ENCODE peak calls at places on chromosomes 11 and 22, in ten cellular contexts. Y is BJ, A is transverse colon, T is lower leg skin, O is cardiac muscle cell, Q is heart left ventricle, M is NB4, N is bronchial epithelial cell, I is adrenal gland, R is fibroblast of villous mesenchyme. G is an unnamed sample.

GRCh38 chr22:49955581-49956417 is 4.8 kb upstream of the PIM3 start:
- DNase-seq in Y (no peak), A (peak), T (no peak), O (no peak), Q (no peak), M (no peak), N (no peak), I (no peak), R (no peak), G (no peak)

GRCh38 chr11:86442827-86443226 is 68.1 kb downstream of the CCDC81 start:
- DNase-seq in Y (no peak), A (no peak), T (no peak), O (no peak), Q (no peak), M (no peak), N (no peak), I (no peak), R (no peak), G (no peak)

GRCh38 chr11:59176330-59176729 is 4.4 kb downstream of the DTX4 start:
- DNase-seq in Y (no peak), A (no peak), T (no peak), O (no peak), Q (no peak), M (no peak), N (no peak), I (no peak), R (no peak), G (no peak)

GRCh38 chr11:91981995-91982394 is 242.6 kb upstream of the FAT3 start:
- DNase-seq in Y (peak), A (peak), T (no peak), O (no peak), Q (no peak), M (no peak), N (peak), I (peak), R (peak), G (peak)

GRCh38 chr22:19992481-19992911 is 24.1 kb downstream of the ARVCF start:
- DNase-seq in Y (no peak), A (no peak), T (no peak), O (no peak), Q (peak), M (no peak), N (no peak), I (no peak), R (no peak), G (no peak)

GRCh38 chr11:73784734-73785133 is 2.9 kb upstream of the MRPL48 start:
- DNase-seq in Y (no peak), A (no peak), T (no peak), O (no peak), Q (no peak), M (no peak), N (no peak), I (no peak), R (no peak), G (no peak)

GRCh38 chr11:58513747-58514367 is 6.0 kb upstream of the OR5B21 start:
- DNase-seq in Y (peak), A (peak), T (no peak), O (peak), Q (no peak), M (peak), N (peak), I (peak), R (peak), G (no peak)

GRCh38 chr11:46247664-46248063 is 29.8 kb upstream of the CREB3L1 start:
- DNase-seq in Y (no peak), A (peak), T (no peak), O (peak), Q (no peak), M (peak), N (peak), I (peak), R (peak), G (no peak)

GRCh38 chr11:124108158-124108557 is 7.1 kb upstream of the VWA5A start:
- DNase-seq in Y (no peak), A (peak), T (no peak), O (peak), Q (no peak), M (peak), N (peak), I (peak), R (peak), G (no peak)

GRCh38 chr11:1222491-1223345 is at the start of gene MUC5B:
- DNase-seq in Y (no peak), A (peak), T (peak), O (no peak), Q (peak), M (no peak), N (no peak), I (peak), R (no peak), G (no peak)

GRCh38 chr22:24170189-24170588 is 11.1 kb upstream of the SUSD2 start:
- DNase-seq in Y (no peak), A (no peak), T (no peak), O (no peak), Q (no peak), M (no peak), N (no peak), I (no peak), R (no peak), G (no peak)

GRCh38 chr11:132448334-132448995 is 1078.0 kb downstream of the NTM start:
- DNase-seq in Y (no peak), A (no peak), T (no peak), O (no peak), Q (no peak), M (no peak), N (no peak), I (no peak), R (no peak), G (no peak)

GRCh38 chr22:44625981-44626687 is 75.9 kb upstream of the PRR5 start:
- DNase-seq in Y (no peak), A (peak), T (peak), O (peak), Q (peak), M (peak), N (peak), I (peak), R (peak), G (no peak)

GRCh38 chr22:38792833-38793232 is 1.1 kb downstream of the DNAL4 start:
- DNase-seq in Y (no peak), A (no peak), T (no peak), O (no peak), Q (no peak), M (peak), N (peak), I (no peak), R (no peak), G (no peak)

DNA sequence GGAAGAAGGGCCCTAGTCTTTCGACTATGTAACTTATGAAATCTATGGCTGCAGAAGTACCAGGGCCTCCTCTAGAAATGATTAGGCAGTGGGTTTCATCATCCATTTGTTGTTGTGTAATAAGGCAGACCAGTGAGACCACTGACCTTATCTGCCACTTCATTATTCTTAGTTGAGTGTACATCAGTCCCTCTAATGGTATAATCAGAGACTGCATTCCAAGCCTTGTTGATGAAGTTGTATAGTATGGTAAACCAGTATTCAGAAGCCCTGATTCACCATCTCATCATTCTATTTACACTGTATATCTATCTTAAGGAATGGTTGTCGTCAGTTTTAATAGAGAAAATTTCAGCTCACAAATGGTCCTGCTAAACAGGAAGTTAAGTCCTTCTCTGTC is 32.2 kb upstream of the GRIA4 start:
- DNase-seq in Y (no peak), A (no peak), T (no peak), O (peak), Q (no peak), M (peak), N (peak), I (no peak), R (peak), G (no peak)
- TF ChIP-seq CTCF in Y (no peak), A (no peak), T (no peak), O (peak), Q (no peak), M (no peak), N (no peak), I (no peak), R (peak), G (no peak)

GRCh38 chr11:114291381-114291780 is 4.8 kb upstream of the NNMT start:
- DNase-seq in Y (no peak), A (no peak), T (peak), O (no peak), Q (no peak), M (no peak), N (no peak), I (no peak), R (peak), G (no peak)
- H3K4me3 ChIP-seq in Y (no peak), A (no peak), T (no peak), O (no peak), Q (no peak), M (no peak), N (no peak), I (no peak), R (peak), G (no peak)

DNA sequence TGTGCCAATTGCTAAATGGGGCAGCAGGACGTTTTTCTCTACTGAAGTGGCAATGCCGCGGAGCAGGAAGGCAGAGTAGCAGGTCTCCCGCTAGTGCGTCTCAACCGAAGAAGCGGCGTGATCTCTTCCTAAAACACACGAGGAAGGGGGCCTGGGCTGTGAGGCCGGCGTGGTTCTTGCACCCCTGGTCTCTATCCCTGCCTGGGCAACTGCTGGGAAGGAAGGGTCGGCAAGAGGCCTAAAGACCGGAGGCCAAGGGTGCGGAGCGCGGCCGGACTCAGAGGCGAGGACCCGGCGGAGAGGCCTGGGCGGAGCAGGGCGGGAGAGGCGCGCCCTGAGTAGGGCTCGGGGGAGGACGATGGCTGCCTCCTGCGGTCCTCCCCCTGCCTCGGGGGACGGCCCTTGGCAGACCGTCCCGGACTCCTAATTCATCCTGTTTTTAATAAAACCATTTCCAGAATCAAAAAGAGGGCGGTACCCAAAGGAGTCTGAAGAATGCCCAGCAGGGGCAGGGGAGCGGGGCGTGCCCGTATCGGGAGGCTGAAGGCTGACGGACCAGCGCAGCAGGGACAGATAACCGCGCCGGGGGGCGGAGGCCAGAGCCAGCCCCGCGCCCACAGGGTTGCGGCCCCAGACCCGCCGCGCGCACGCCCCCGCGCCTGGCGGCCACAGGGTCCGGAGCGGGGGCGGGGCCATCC is 559 bp upstream of the APLP2 start:
- DNase-seq in Y (peak), A (peak), T (peak), O (no peak), Q (peak), M (no peak), N (peak), I (peak), R (peak), G (no peak)
- TF ChIP-seq CTCF in Y (peak), A (peak), T (no peak), O (no peak), Q (no peak), M (no peak), N (peak), I (peak), R (no peak), G (peak)

GRCh38 chr11:118175600-118176399 is 639 bp downstream of the SCN2B start:
- DNase-seq in Y (no peak), A (no peak), T (no peak), O (no peak), Q (no peak), M (no peak), N (peak), I (no peak), R (no peak), G (no peak)
- H3K4me3 ChIP-seq in Y (no peak), A (peak), T (no peak), O (peak), Q (peak), M (no peak), N (peak), I (no peak), R (no peak), G (no peak)

G was measured in AG04449.